ENCODE peak calls at places on chromosomes 4 and X, in eight cellular contexts. B is fibroblast of lung, D is A549, G is body of pancreas, Y is ovary, F is neural progenitor cell, T is small intestine, X is osteoblast. O is an unnamed sample.

GRCh38 chr4:43394976-43395375 is 502.5 kb downstream of the GRXCR1 start:
- DNase-seq in B (peak; percentile 30), D (no peak), G (no peak), Y (no peak), F (no peak), T (no peak), X (no peak), O (no peak)

GRCh38 chrX:7514871-7515599 is 327.9 kb upstream of the VCX start:
- DNase-seq in B (no peak), D (no peak), G (no peak), Y (no peak), F (no peak), T (no peak), X (no peak), O (peak; percentile 11)

GRCh38 chr4:125123710-125124109 is 191.0 kb upstream of the FAT4 start:
- DNase-seq in B (peak; percentile 29), D (no peak), G (no peak), Y (no peak), F (no peak), T (no peak), X (no peak), O (no peak)

GRCh38 chr4:13642163-13642562 is 14.6 kb upstream of the BOD1L1 start:
- DNase-seq in B (peak; percentile 61), D (no peak), G (no peak), Y (no peak), F (no peak), T (no peak), X (peak; percentile 61), O (no peak)

GRCh38 chr4:8409271-8410065 is 31.1 kb downstream of the ACOX3 start:
- DNase-seq in B (no peak), D (peak; percentile 42), G (peak; percentile 39), Y (no peak), F (no peak), T (peak; percentile 31), X (no peak), O (peak; percentile 84)

GRCh38 chrX:6187256-6187655 is 41.4 kb downstream of the NLGN4X start:
- DNase-seq in B (no peak), D (no peak), G (no peak), Y (no peak), F (no peak), T (no peak), X (no peak), O (no peak)

GRCh38 chr4:181078236-181078635 is 1165.0 kb upstream of the TENM3 start:
- DNase-seq in B (peak; percentile 49), D (no peak), G (no peak), Y (no peak), F (no peak), T (no peak), X (no peak), O (no peak)

GRCh38 chrX:13432376-13432775 is 112.5 kb upstream of the ATXN3L start:
- DNase-seq in B (peak; percentile 98), D (peak; percentile 60), G (peak; percentile 37), Y (no peak), F (no peak), T (no peak), X (peak; percentile 86), O (no peak)

GRCh38 chr4:8831221-8832129 is 40.2 kb downstream of the HMX1 start:
- DNase-seq in B (no peak), D (no peak), G (no peak), Y (no peak), F (no peak), T (no peak), X (no peak), O (no peak)

GRCh38 chr4:42501624-42502401 is 104.5 kb downstream of the SHISA3 start:
- DNase-seq in B (no peak), D (no peak), G (no peak), Y (no peak), F (peak; percentile 80), T (no peak), X (no peak), O (no peak)

GRCh38 chr4:38132140-38132673 is 172.0 kb downstream of the PTTG2 start:
- DNase-seq in B (peak; percentile 99), D (no peak), G (peak; percentile 74), Y (peak; percentile 40), F (peak; percentile 78), T (peak; percentile 76), X (peak; percentile 95), O (peak; percentile 94)

GRCh38 chr4:182265881-182266280 is 22.7 kb downstream of the TENM3 start:
- DNase-seq in B (no peak), D (no peak), G (no peak), Y (no peak), F (no peak), T (peak; percentile 30), X (no peak), O (no peak)

GRCh38 chrX:118345401-118346257 is at the start of gene WDR44:
- DNase-seq in B (peak; percentile 91), D (peak; percentile 96), G (peak; percentile 95), Y (peak; percentile 96), F (peak; percentile 97), T (peak; percentile 96), X (peak; percentile 90), O (peak; percentile 98)

GRCh38 chrX:118348186-118348810 is 2.4 kb downstream of the WDR44 start:
- DNase-seq in B (no peak), D (no peak), G (no peak), Y (no peak), F (no peak), T (no peak), X (no peak), O (no peak)

GRCh38 chrX:118346258-118347094 is 570 bp downstream of the WDR44 start:
- DNase-seq in B (no peak), D (peak; percentile 46), G (peak; percentile 23), Y (peak; percentile 47), F (peak; percentile 58), T (peak; percentile 43), X (no peak), O (peak; percentile 76)

GRCh38 chrX:118347131-118347530 is 1.2 kb downstream of the WDR44 start:
- DNase-seq in B (peak; percentile 76), D (no peak), G (peak; percentile 4), Y (no peak), F (peak; percentile 19), T (peak; percentile 37), X (no peak), O (no peak)

GRCh38 chrX:118345045-118345400 is 883 bp upstream of the WDR44 start:
- DNase-seq in B (no peak), D (no peak), G (no peak), Y (no peak), F (no peak), T (no peak), X (no peak), O (peak; percentile 43)
- H3K4me3 ChIP-seq in B (peak overlapping the region; percentile 56), D (peak overlapping the region; percentile 98), G (no peak overlapping the region), Y (peak overlapping the region; percentile 44), F (peak overlapping the region; percentile 46), T (peak overlapping the region; percentile 16), X (peak overlapping the region; percentile 83), O (peak overlapping the region; percentile 84)

DNA sequence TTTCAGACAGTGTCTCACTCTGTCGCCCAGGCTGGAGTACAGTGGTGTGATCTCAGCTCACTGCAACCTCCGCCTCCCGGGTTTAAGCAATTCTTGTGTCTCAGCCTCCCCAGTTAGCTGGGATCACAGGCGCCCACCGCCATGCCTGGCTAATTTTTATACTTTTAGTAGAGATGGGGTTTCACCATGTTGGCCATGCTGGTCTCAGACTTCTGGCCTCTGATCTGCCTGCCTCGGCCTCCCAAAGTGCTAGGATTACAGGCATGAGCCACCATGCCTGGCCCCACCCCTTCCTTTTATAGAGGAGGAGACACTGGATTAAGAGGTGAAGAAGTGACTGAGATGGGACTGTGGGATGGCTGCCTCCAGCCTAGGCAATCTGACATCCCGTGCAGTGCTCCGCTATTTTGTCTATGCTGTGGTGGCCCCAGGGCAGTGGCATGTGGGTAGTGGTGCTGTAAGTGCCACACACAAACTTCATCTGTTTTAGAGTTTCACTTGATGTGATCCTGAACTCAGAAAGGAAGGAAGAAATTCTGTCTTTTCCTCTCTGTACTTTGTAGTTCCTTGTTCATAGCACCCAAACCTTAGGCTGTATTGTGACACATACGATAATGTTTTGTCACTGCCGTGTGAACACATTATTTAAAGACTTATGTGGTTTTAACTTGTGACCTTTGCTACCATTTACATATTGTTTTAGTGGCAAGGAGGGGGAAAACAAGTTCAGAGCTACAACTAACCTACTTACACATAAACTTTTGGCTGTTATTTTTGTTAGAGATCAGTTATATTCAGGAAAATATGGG is 48.9 kb downstream of the FNIP2 start:
- DNase-seq in B (peak; percentile 52), D (no peak), G (no peak), Y (no peak), F (no peak), T (no peak), X (no peak), O (no peak)
- H3K4me1 ChIP-seq in B (no peaks in the 10 kb centered on the region), D (peaks cover 18% of the 10 kb centered on the region), G (peaks cover 76% of the 10 kb centered on the region), Y (no peaks in the 10 kb centered on the region), F (no peaks in the 10 kb centered on the region), T (peaks cover 4% of the 10 kb centered on the region), X (peaks cover 51% of the 10 kb centered on the region), O (no peaks in the 10 kb centered on the region)

GRCh38 chrX:46574337-46574940 is 874 bp downstream of the CHST7 start:
- DNase-seq in B (peak; percentile 39), D (peak; percentile 48), G (no peak), Y (peak; percentile 41), F (peak; percentile 24), T (no peak), X (peak; percentile 57), O (no peak)
- H3K27ac ChIP-seq in B (peak overlapping the region; percentile 47), D (peak overlapping the region; percentile 98), G (no peak overlapping the region), Y (peak overlapping the region; percentile 44), F (no peak overlapping the region), T (no peak overlapping the region), X (no peak overlapping the region), O (no peak overlapping the region)

GRCh38 chrX:145817299-145817665 is 347 bp upstream of the SLITRK2 start:
- DNase-seq in B (no peak), D (no peak), G (peak; percentile 4), Y (no peak), F (peak; percentile 36), T (no peak), X (no peak), O (no peak)
- H3K4me3 ChIP-seq in B (no peak overlapping the region), D (no peak overlapping the region), G (no peak overlapping the region), Y (no peak overlapping the region), F (peak overlapping the region; percentile 53), T (no peak overlapping the region), X (no peak overlapping the region), O (no peak overlapping the region)

GRCh38 chr4:7268941-7269340 is 76.6 kb downstream of the SORCS2 start:
- DNase-seq in B (no peak), D (no peak), G (no peak), Y (no peak), F (no peak), T (no peak), X (no peak), O (no peak)
- H3K4me1 ChIP-seq in B (no peaks in the 10 kb centered on the region), D (peaks cover 28% of the 10 kb centered on the region), G (no peaks in the 10 kb centered on the region), Y (no peaks in the 10 kb centered on the region), F (peaks cover 5% of the 10 kb centered on the region), T (no peaks in the 10 kb centered on the region), X (peaks cover 7% of the 10 kb centered on the region), O (no peaks in the 10 kb centered on the region)